ENCODE peak calls at places on chromosomes 7 and 10, in six cellular contexts. H, N, T, O, A and R are unnamed samples.

GRCh38 chr10:3192856-3193635 is 20.5 kb upstream of the PITRM1 start:
- DNase-seq in H (peak), N (no peak), T (peak), O (peak), A (no peak), R (peak)

GRCh38 chr7:80771523-80771922 is 133.1 kb downstream of the CD36 start:
- DNase-seq in H (no peak), N (no peak), T (no peak), O (peak), A (no peak), R (peak)

GRCh38 chr7:87219545-87220025 is at the start of gene TMEM243:
- DNase-seq in H (peak), N (peak), T (peak), O (peak), A (peak), R (peak)

GRCh38 chr10:105742184-105742583 is 1101.1 kb downstream of the SORCS3 start:
- DNase-seq in H (peak), N (no peak), T (no peak), O (peak), A (peak), R (peak)

GRCh38 chr10:43042503-43043341 is 34.1 kb upstream of the RET start:
- DNase-seq in H (no peak), N (peak), T (no peak), O (no peak), A (no peak), R (no peak)

GRCh38 chr10:129095980-129096339 is 371.1 kb upstream of the MGMT start:
- DNase-seq in H (no peak), N (no peak), T (no peak), O (no peak), A (no peak), R (no peak)

GRCh38 chr10:74502963-74503608 is 323.3 kb upstream of the KAT6B start:
- DNase-seq in H (no peak), N (no peak), T (peak), O (peak), A (no peak), R (peak)

GRCh38 chr7:140696024-140696678 is 357 bp upstream of the NDUFB2 start:
- DNase-seq in H (peak), N (peak), T (no peak), O (peak), A (peak), R (peak)

GRCh38 chr7:118436663-118437062 is 212.2 kb downstream of the ANKRD7 start:
- DNase-seq in H (no peak), N (no peak), T (no peak), O (no peak), A (no peak), R (no peak)

GRCh38 chr7:148941598-148942280 is 57.6 kb upstream of the EZH2 start:
- DNase-seq in H (peak), N (peak), T (peak), O (peak), A (peak), R (peak)
- TF ChIP-seq CTCF in H (peak), N (peak), T (peak), O (peak), A (peak), R (peak)

GRCh38 chr7:51138121-51139085 is 178.2 kb downstream of the COBL start:
- DNase-seq in H (no peak), N (no peak), T (no peak), O (no peak), A (no peak), R (peak)

GRCh38 chr7:51139796-51140195 is 176.8 kb downstream of the COBL start:
- DNase-seq in H (peak), N (no peak), T (peak), O (peak), A (no peak), R (peak)

GRCh38 chr7:51132661-51133060 is 183.9 kb downstream of the COBL start:
- DNase-seq in H (no peak), N (no peak), T (no peak), O (no peak), A (no peak), R (no peak)

GRCh38 chr7:51133992-51134391 is 182.6 kb downstream of the COBL start:
- DNase-seq in H (no peak), N (no peak), T (no peak), O (no peak), A (no peak), R (no peak)

DNA sequence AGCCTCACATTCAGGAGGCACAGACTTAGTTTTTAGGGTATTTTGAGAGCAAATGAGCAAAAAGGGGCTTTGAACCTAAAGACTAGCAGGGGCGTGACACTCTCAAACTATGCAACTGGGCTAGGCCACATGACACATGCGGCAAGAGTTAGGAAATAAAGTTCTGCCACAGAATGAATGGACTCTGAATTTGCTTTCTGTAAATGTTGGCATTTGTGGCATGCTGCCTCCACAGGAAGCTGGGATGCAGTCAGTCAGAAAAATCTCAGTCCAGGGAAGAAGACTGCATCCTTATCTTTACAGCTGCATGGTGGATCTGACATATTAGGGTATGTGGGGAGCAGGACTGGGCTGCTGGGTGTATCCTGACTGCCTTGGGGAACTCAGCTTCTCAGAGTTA is 181.0 kb downstream of the COBL start:
- DNase-seq in H (no peak), N (no peak), T (no peak), O (no peak), A (no peak), R (no peak)
- TF ChIP-seq CTCF in H (no peak), N (no peak), T (no peak), O (no peak), A (no peak), R (no peak)

GRCh38 chr7:29309041-29309860 is 114.7 kb downstream of the CHN2 start:
- DNase-seq in H (no peak), N (no peak), T (no peak), O (peak), A (no peak), R (no peak)
- TF ChIP-seq CTCF in H (no peak), N (no peak), T (peak), O (no peak), A (no peak), R (peak)

GRCh38 chr7:159000859-159001435 is 143.7 kb downstream of the VIPR2 start:
- DNase-seq in H (no peak), N (no peak), T (no peak), O (no peak), A (no peak), R (no peak)
- TF ChIP-seq CTCF in H (no peak), N (no peak), T (no peak), O (no peak), A (no peak), R (no peak)

GRCh38 chr7:115676707-115677106 is 353.9 kb downstream of the TFEC start:
- DNase-seq in H (no peak), N (no peak), T (no peak), O (no peak), A (no peak), R (no peak)
- TF ChIP-seq CTCF in H (no peak), N (no peak), T (no peak), O (no peak), A (no peak), R (no peak)

DNA sequence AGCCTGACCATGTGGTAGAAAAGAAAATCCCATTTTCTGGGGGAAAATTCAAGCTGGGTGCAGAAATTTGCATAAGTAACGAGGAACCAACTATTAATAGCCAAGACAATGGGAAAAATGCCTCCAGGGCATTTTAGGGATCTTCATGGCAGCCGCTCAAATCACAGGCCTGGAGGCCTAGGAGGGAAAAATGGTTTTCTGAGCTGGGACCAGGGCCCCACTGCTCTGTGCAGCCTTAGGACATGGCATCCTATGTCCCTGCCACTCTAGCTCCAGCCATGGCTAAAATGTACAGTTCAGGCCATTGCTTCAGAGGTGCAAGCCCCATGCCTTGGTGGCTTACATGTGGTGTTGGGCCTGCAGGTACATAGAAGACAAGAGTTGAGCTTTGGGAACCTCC is 459.0 kb downstream of the PCDH15 start:
- DNase-seq in H (no peak), N (no peak), T (no peak), O (no peak), A (no peak), R (no peak)
- TF ChIP-seq CTCF in H (no peak), N (no peak), T (no peak), O (no peak), A (no peak), R (no peak)

GRCh38 chr10:70317943-70318318 is 34.1 kb upstream of the NPFFR1 start:
- DNase-seq in H (no peak), N (no peak), T (no peak), O (no peak), A (no peak), R (no peak)
- TF ChIP-seq CTCF in H (no peak), N (no peak), T (no peak), O (no peak), A (no peak), R (no peak)

GRCh38 chr7:35968140-35968940 is 167.5 kb downstream of the SEPTIN7 start:
- DNase-seq in H (no peak), N (no peak), T (no peak), O (no peak), A (no peak), R (no peak)

GRCh38 chr7:35969055-35969454 is 168.2 kb downstream of the SEPTIN7 start:
- DNase-seq in H (no peak), N (no peak), T (no peak), O (no peak), A (no peak), R (no peak)

GRCh38 chr7:35970458-35970857 is 169.6 kb downstream of the SEPTIN7 start:
- DNase-seq in H (no peak), N (no peak), T (no peak), O (no peak), A (no peak), R (no peak)

GRCh38 chr7:35967366-35968139 is 166.7 kb downstream of the SEPTIN7 start:
- DNase-seq in H (no peak), N (no peak), T (no peak), O (no peak), A (no peak), R (no peak)

GRCh38 chr7:35971133-35971995 is 170.5 kb downstream of the SEPTIN7 start:
- DNase-seq in H (no peak), N (no peak), T (no peak), O (no peak), A (no peak), R (no peak)
- TF ChIP-seq CTCF in H (peak), N (no peak), T (peak), O (no peak), A (peak), R (peak)

DNA sequence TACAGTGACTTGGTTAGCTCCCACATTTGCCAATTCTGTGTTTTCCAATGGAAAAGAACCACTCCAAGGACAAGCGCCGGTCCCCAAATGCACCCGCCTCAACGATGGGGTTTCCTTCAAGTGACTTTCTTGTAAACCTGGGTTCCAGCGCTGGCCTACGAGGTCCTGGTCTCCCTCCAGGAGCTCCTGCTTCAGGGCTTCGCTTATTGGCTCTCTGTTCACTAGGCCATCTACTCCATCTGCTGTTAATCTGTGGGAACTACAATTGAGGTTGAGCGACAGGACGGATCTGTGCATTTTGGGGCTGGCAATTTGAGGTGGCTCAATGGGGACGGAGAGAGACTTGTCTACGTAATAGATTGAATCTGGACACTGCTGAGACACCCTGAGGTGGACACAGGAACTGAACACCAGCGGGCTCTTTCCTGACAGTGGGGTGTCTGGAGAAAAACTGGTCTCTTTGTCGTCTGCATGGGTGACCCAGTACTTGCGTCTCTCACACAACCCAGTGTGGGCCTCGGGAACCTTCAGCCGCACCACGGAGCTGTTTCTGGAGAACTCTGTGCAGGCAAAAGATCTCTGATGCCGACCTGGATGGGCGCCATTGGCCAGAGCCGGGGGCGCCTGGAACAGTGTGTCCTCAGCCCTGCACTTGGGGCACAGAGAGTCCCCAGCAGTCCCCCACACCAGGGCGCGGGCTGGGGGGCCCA is 115.9 kb upstream of the ADAM12 start:
- DNase-seq in H (peak), N (no peak), T (peak), O (peak), A (peak), R (peak)
- TF ChIP-seq CTCF in H (peak), N (peak), T (peak), O (peak), A (peak), R (peak)

DNA sequence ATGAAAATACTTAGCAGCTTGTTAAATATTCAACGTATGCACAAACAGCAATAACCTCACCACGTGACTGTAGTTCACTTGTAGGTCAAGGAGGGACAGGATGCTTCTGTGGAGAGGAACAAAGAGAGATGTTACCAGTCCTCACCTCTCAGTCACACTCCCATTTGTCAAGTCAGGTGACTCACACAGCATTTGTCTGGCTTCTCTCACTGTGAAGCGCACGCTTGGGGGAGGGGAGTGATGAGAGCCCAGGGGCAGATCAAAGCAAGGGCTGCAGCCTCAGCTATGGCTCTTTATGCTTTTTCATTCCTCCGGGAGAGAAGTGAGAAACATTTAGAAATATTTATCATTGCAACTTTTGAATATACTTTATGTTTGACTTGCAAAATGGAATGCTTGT is 2.9 kb upstream of the RBM20 start:
- DNase-seq in H (no peak), N (no peak), T (peak), O (peak), A (peak), R (peak)
- TF ChIP-seq CTCF in H (no peak), N (no peak), T (no peak), O (no peak), A (no peak), R (no peak)